ENCODE peak calls at places on chromosomes 11 and 22, in six cellular contexts. D is small intestine; H is PC-3; L is effector memory CD4-positive, alpha-beta T cell; J is hepatocyte; B is body of pancreas. V is an unnamed sample.

GRCh38 chr11:133865466-133865865 is 20.2 kb upstream of the SPATA19 start:
- DNase-seq in D (no peak), H (no peak), L (no peak), J (no peak), B (no peak), V (no peak)

GRCh38 chr22:27637604-27638003 is 164.0 kb downstream of the MN1 start:
- DNase-seq in D (no peak), H (peak; percentile 16), L (no peak), J (no peak), B (no peak), V (no peak)

GRCh38 chr22:34620832-34621231 is 445.1 kb upstream of the ISX start:
- DNase-seq in D (no peak), H (no peak), L (no peak), J (no peak), B (no peak), V (no peak)

GRCh38 chr22:50699754-50700386 is 27.2 kb downstream of the SHANK3 start:
- DNase-seq in D (no peak), H (no peak), L (no peak), J (peak; percentile 49), B (peak; percentile 8), V (no peak)

GRCh38 chr11:12853652-12854296 is 155.3 kb upstream of the RASSF10 start:
- DNase-seq in D (peak; percentile 97), H (no peak), L (no peak), J (peak; percentile 78), B (peak; percentile 85), V (no peak)

GRCh38 chr11:132883241-132883640 is 649.1 kb downstream of the OPCML start:
- DNase-seq in D (no peak), H (no peak), L (no peak), J (no peak), B (no peak), V (no peak)

GRCh38 chr11:134951305-134951700 is 539.3 kb upstream of the B3GAT1 start:
- DNase-seq in D (no peak), H (peak; percentile 30), L (no peak), J (peak; percentile 38), B (no peak), V (no peak)

GRCh38 chr11:116793476-116794096 is 1.9 kb upstream of the APOA5 start:
- DNase-seq in D (peak; percentile 65), H (peak; percentile 17), L (no peak), J (no peak), B (no peak), V (no peak)

GRCh38 chr11:109552376-109552775 is 130.4 kb downstream of the C11orf87 start:
- DNase-seq in D (no peak), H (peak; percentile 46), L (no peak), J (no peak), B (no peak), V (no peak)

GRCh38 chr11:20087118-20087521 is 73.2 kb downstream of the DBX1 start:
- DNase-seq in D (no peak), H (no peak), L (no peak), J (no peak), B (no peak), V (no peak)

GRCh38 chr11:19474954-19475811 is 234.4 kb upstream of the E2F8 start:
- DNase-seq in D (no peak), H (no peak), L (no peak), J (no peak), B (no peak), V (no peak)

GRCh38 chr11:54944211-54944610 is 237.6 kb downstream of the OR4A5 start:
- DNase-seq in D (no peak), H (no peak), L (no peak), J (no peak), B (no peak), V (no peak)
- H3K9me3 ChIP-seq in D (no peaks in the 10 kb centered on the region), H (peaks cover 61% of the 10 kb centered on the region), L (no peaks in the 10 kb centered on the region), J (peaks cover 5% of the 10 kb centered on the region), B (no peaks in the 10 kb centered on the region), V (peaks cover 12% of the 10 kb centered on the region)

DNA sequence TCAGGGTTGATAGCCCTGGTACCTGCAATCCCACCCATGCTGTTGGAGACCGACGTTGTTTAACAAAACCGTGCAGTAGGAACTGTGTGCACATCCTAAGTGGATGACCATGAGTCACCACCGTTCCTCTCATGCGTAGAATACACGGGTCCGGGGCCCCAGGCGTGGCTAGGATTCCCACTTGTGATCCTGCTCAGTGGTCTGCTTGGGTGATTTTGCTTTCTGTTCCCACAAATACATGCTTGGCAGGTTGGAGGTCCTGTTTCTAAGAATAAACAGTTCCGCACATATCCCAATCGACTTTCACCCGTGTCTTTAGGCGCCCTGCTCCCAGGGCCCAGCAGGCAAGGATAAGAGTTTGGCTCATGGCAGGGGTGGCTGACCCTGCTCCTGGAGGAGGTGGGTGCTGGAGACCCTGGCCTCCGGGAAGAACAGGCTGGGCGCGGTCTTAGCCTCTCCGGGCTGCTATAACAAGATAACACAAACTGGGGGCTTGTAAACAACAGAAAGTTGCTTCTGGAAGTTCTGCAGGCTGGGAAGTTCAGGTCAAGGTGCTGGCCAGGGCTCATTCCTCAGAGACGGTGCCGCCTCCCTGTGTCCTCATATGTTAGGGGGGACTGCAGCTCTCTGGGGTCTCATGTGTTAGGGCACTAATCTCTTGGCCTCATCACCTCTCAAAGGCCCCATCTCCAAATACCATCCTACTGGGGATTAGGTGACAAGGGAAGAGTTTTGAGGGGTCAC is 1028.3 kb downstream of the BRD1 start:
- DNase-seq in D (no peak), H (no peak), L (no peak), J (no peak), B (no peak), V (no peak)
- H3K9me3 ChIP-seq in D (no peaks in the 10 kb centered on the region), H (no peaks in the 10 kb centered on the region), L (no peaks in the 10 kb centered on the region), J (no peaks in the 10 kb centered on the region), B (no peaks in the 10 kb centered on the region), V (no peaks in the 10 kb centered on the region)

DNA sequence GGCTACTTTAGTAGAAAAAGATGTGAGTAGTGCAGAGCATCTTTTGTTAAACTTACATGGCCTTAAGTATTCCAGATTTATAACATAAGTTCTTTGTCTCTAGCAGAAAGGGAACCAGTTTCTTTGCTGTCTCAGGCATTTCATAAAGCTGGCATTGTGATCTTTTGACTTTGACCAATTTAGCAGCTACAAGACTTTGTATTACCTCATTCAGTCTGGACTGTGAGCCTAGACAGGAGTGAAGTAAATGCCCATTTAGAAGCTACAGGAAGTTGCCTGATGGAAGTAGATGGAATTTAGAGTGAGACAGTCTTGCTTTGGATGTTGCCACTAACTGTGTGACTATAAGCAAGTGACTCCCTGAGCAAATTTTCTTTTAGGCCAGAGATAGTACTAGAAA is 25.7 kb upstream of the GLYAT start:
- DNase-seq in D (no peak), H (no peak), L (no peak), J (no peak), B (no peak), V (no peak)
- H3K9me3 ChIP-seq in D (no peaks in the 10 kb centered on the region), H (no peaks in the 10 kb centered on the region), L (no peaks in the 10 kb centered on the region), J (no peaks in the 10 kb centered on the region), B (no peaks in the 10 kb centered on the region), V (no peaks in the 10 kb centered on the region)

DNA sequence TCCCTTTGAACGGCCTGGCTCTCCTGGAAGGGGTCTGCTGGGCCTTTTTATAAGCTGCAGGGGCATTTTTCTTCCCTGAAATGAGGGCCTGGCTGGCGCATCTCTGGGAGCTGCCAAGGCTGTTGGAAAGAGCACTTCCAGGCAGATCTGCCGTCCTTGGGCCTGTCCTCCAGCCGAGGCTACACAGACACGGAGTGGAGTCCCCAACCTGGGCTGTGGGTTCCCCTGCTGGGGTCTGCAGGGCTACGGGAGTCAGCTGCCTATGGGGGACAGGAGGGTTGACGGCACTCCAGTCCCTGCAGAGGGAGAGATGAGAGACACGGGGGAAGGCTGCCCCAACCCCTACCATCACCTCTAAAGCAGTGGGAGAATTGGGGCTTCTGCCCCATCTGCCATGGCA is 606.6 kb downstream of the TBC1D22A start:
- DNase-seq in D (no peak), H (no peak), L (no peak), J (no peak), B (no peak), V (no peak)
- H3K9me3 ChIP-seq in D (no peaks in the 10 kb centered on the region), H (no peaks in the 10 kb centered on the region), L (no peaks in the 10 kb centered on the region), J (no peaks in the 10 kb centered on the region), B (no peaks in the 10 kb centered on the region), V (peaks cover 11% of the 10 kb centered on the region)

GRCh38 chr11:2651826-2652237 is 48.0 kb downstream of the KCNQ1OT1 start:
- DNase-seq in D (no peak), H (no peak), L (no peak), J (no peak), B (no peak), V (peak; percentile 49)

GRCh38 chr11:2652362-2652761 is 47.4 kb downstream of the KCNQ1OT1 start:
- DNase-seq in D (no peak), H (no peak), L (no peak), J (no peak), B (no peak), V (no peak)

GRCh38 chr11:2650343-2650867 is 49.4 kb downstream of the KCNQ1OT1 start:
- DNase-seq in D (no peak), H (no peak), L (no peak), J (no peak), B (no peak), V (no peak)

GRCh38 chr11:2649848-2650247 is 49.9 kb downstream of the KCNQ1OT1 start:
- DNase-seq in D (no peak), H (no peak), L (no peak), J (no peak), B (no peak), V (no peak)

DNA sequence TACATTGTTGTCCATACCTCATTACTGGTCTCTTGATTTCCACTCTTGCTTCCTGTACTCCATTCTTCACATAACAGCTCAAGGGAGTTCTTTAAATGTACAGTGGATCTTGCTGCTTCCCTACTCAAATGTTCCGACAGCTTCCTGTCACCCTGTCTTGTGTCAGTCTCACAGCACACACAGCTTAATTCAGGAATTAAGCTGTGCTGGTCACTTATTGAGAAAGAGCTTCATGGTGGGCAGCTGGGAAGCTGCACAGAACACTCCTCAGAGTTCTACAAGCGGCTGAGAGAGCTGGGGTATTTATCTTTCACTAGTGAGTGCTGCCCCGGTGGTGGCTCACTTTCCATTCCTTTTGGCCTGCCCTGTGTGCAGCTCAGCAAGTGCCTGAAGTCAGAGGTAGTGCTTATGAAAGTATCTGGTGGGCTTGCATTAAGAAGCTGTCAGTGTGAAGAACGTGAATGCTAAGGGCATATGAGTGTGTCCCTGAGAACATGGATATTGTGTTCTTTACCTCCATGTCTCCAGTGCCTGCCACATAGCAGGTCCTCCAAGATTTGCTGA is 48.7 kb downstream of the KCNQ1OT1 start:
- DNase-seq in D (no peak), H (no peak), L (no peak), J (no peak), B (no peak), V (no peak)
- H3K9me3 ChIP-seq in D (no peaks in the 10 kb centered on the region), H (peaks cover 19% of the 10 kb centered on the region), L (no peaks in the 10 kb centered on the region), J (peaks cover 58% of the 10 kb centered on the region), B (no peaks in the 10 kb centered on the region), V (peaks cover 49% of the 10 kb centered on the region)

GRCh38 chr22:47587861-47588582 is 825.6 kb downstream of the TBC1D22A start:
- DNase-seq in D (no peak), H (no peak), L (no peak), J (no peak), B (no peak), V (no peak)
- H3K9me3 ChIP-seq in D (no peaks in the 10 kb centered on the region), H (no peaks in the 10 kb centered on the region), L (no peaks in the 10 kb centered on the region), J (no peaks in the 10 kb centered on the region), B (no peaks in the 10 kb centered on the region), V (peaks cover 10% of the 10 kb centered on the region)

DNA sequence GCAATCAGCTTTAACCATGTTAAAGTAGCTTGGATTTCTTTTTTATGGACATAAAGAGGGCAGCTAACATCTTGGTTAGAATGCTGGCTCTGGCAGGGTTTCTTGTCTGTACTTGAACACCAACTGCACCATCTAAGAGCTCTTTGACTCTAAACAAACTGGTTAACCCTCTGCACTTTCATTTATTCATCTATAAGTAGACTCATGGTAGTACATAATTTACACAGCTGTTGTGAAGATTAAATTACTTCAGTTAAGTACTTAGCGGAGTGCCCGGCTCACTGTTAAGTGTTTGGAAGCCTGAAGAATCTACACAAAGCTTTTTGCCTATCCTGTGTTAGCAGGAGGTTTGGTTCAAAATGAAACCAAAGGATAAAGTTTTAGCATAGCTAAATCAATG is 846.2 kb upstream of the API5 start:
- DNase-seq in D (no peak), H (no peak), L (no peak), J (no peak), B (no peak), V (no peak)
- H3K9me3 ChIP-seq in D (no peaks in the 10 kb centered on the region), H (no peaks in the 10 kb centered on the region), L (peaks cover 4% of the 10 kb centered on the region), J (no peaks in the 10 kb centered on the region), B (no peaks in the 10 kb centered on the region), V (no peaks in the 10 kb centered on the region)